ENCODE peak calls at places on chromosomes 1 and 21, in seven cellular contexts. C, Z, F, V, Y, Q and J are unnamed samples.

GRCh38 chr1:43536196-43536863 is 5.6 kb downstream of the PTPRF start:
- ATAC-seq in C (no peak), Z (no peak), F (no peak), V (peak), Y (no peak), Q (no peak), J (no peak)

GRCh38 chr1:8329858-8330257 is 11.9 kb downstream of the SLC45A1 start:
- ATAC-seq in C (no peak), Z (no peak), F (no peak), V (no peak), Y (no peak), Q (no peak), J (peak)

GRCh38 chr1:214558002-214558770 is 6.8 kb upstream of the PTPN14 start:
- ATAC-seq in C (no peak), Z (peak), F (no peak), V (no peak), Y (no peak), Q (no peak), J (peak)

GRCh38 chr21:30336596-30336995 is 898 bp downstream of the KRTAP27-1 start:
- ATAC-seq in C (no peak), Z (no peak), F (no peak), V (no peak), Y (no peak), Q (no peak), J (no peak)

GRCh38 chr1:152047954-152048640 is 11.3 kb upstream of the S100A11 start:
- ATAC-seq in C (peak), Z (peak), F (peak), V (peak), Y (peak), Q (peak), J (peak)

GRCh38 chr1:228727682-228728171 is 7.6 kb upstream of the RHOU start:
- ATAC-seq in C (no peak), Z (no peak), F (no peak), V (no peak), Y (no peak), Q (no peak), J (no peak)

GRCh38 chr1:159800177-159800935 is 1.8 kb upstream of the FCRL6 start:
- ATAC-seq in C (peak), Z (no peak), F (no peak), V (peak), Y (no peak), Q (peak), J (peak)

GRCh38 chr1:34759472-34760357 is at the start of gene GJB4:
- ATAC-seq in C (no peak), Z (no peak), F (no peak), V (peak), Y (no peak), Q (no peak), J (no peak)

GRCh38 chr1:238401138-238401537 is 510.4 kb upstream of the ZP4 start:
- ATAC-seq in C (no peak), Z (no peak), F (no peak), V (no peak), Y (no peak), Q (no peak), J (no peak)

GRCh38 chr1:226061793-226062557 is 541 bp upstream of the H3-3A start:
- ATAC-seq in C (peak), Z (peak), F (peak), V (peak), Y (peak), Q (peak), J (peak)

GRCh38 chr1:14952626-14953314 is 200.8 kb upstream of the TMEM51 start:
- ATAC-seq in C (no peak), Z (no peak), F (no peak), V (peak), Y (no peak), Q (no peak), J (no peak)

GRCh38 chr1:27032119-27032461 is 19.4 kb upstream of the TENT5B start:
- ATAC-seq in C (no peak), Z (no peak), F (no peak), V (no peak), Y (no peak), Q (no peak), J (no peak)

GRCh38 chr1:217275617-217276398 is 355.1 kb downstream of the GPATCH2 start:
- ATAC-seq in C (no peak), Z (peak), F (no peak), V (no peak), Y (no peak), Q (no peak), J (no peak)

GRCh38 chr1:246814890-246815289 is 90.7 kb downstream of the SCCPDH start:
- ATAC-seq in C (no peak), Z (no peak), F (no peak), V (no peak), Y (no peak), Q (no peak), J (no peak)